ENCODE peak calls at places on chromosomes 3 and 15, in nine cellular contexts. One of them, this sample, is unnamed.

GRCh38 chr3:132222868-132223538 is 94.2 kb upstream of the ACP3 start:
- DNase-seq in cardiac fibroblast: no peak
- DNase-seq in fibroblast of pulmonary artery: no peak
- DNase-seq in AG09309: no peak
- DNase-seq in heart right ventricle: no peak
- DNase-seq in transverse colon: no peak
- DNase-seq in lower leg skin: no peak
- DNase-seq in CD4-positive, alpha-beta memory T cell: no peak
- DNase-seq in body of pancreas: peak; percentile 29
- DNase-seq in this sample: no peak

GRCh38 chr3:170344971-170345370 is 12.5 kb upstream of the SKIL start:
- DNase-seq in cardiac fibroblast: peak; percentile 40
- DNase-seq in lower leg skin: no peak
- DNase-seq in AG09309: no peak
- DNase-seq in CD4-positive, alpha-beta memory T cell: no peak
- DNase-seq in body of pancreas: no peak
- DNase-seq in heart right ventricle: no peak
- DNase-seq in fibroblast of pulmonary artery: no peak
- DNase-seq in transverse colon: no peak
- DNase-seq in this sample: no peak

GRCh38 chr15:79282371-79283251 is at the start of gene ANKRD34C:
- DNase-seq in heart right ventricle: no peak
- DNase-seq in lower leg skin: no peak
- DNase-seq in fibroblast of pulmonary artery: no peak
- DNase-seq in CD4-positive, alpha-beta memory T cell: no peak
- DNase-seq in body of pancreas: peak; percentile 22
- DNase-seq in transverse colon: no peak
- DNase-seq in AG09309: no peak
- DNase-seq in cardiac fibroblast: no peak
- DNase-seq in this sample: no peak

GRCh38 chr3:15636028-15636709 is 34.6 kb downstream of the BTD start:
- DNase-seq in heart right ventricle: peak; percentile 34
- DNase-seq in lower leg skin: no peak
- DNase-seq in CD4-positive, alpha-beta memory T cell: no peak
- DNase-seq in fibroblast of pulmonary artery: peak; percentile 89
- DNase-seq in cardiac fibroblast: peak; percentile 97
- DNase-seq in AG09309: peak; percentile 87
- DNase-seq in body of pancreas: no peak
- DNase-seq in transverse colon: no peak
- DNase-seq in this sample: no peak

GRCh38 chr3:193780810-193781472 is 187.9 kb downstream of the OPA1 start:
- DNase-seq in heart right ventricle: peak; percentile 72
- DNase-seq in cardiac fibroblast: peak; percentile 65
- DNase-seq in fibroblast of pulmonary artery: peak; percentile 84
- DNase-seq in CD4-positive, alpha-beta memory T cell: no peak
- DNase-seq in AG09309: peak; percentile 23
- DNase-seq in lower leg skin: peak; percentile 91
- DNase-seq in body of pancreas: peak; percentile 77
- DNase-seq in transverse colon: peak; percentile 74
- DNase-seq in this sample: no peak

GRCh38 chr15:80403712-80404056 is 498 bp upstream of the ARNT2 start:
- DNase-seq in AG09309: no peak
- DNase-seq in lower leg skin: no peak
- DNase-seq in CD4-positive, alpha-beta memory T cell: no peak
- DNase-seq in transverse colon: no peak
- DNase-seq in cardiac fibroblast: no peak
- DNase-seq in fibroblast of pulmonary artery: no peak
- DNase-seq in heart right ventricle: no peak
- DNase-seq in body of pancreas: peak; percentile 37
- DNase-seq in this sample: no peak

GRCh38 chr15:31586841-31587240 is 260.2 kb downstream of the KLF13 start:
- DNase-seq in lower leg skin: no peak
- DNase-seq in CD4-positive, alpha-beta memory T cell: no peak
- DNase-seq in transverse colon: no peak
- DNase-seq in fibroblast of pulmonary artery: no peak
- DNase-seq in heart right ventricle: no peak
- DNase-seq in body of pancreas: no peak
- DNase-seq in AG09309: no peak
- DNase-seq in cardiac fibroblast: no peak
- DNase-seq in this sample: no peak

GRCh38 chr3:32662638-32663037 is 22.4 kb upstream of the CNOT10 start:
- DNase-seq in AG09309: no peak
- DNase-seq in fibroblast of pulmonary artery: no peak
- DNase-seq in lower leg skin: no peak
- DNase-seq in cardiac fibroblast: no peak
- DNase-seq in body of pancreas: no peak
- DNase-seq in heart right ventricle: no peak
- DNase-seq in transverse colon: no peak
- DNase-seq in CD4-positive, alpha-beta memory T cell: no peak
- DNase-seq in this sample: no peak

GRCh38 chr15:95368211-95368610 is 962.3 kb upstream of the NR2F2 start:
- DNase-seq in lower leg skin: no peak
- DNase-seq in AG09309: no peak
- DNase-seq in body of pancreas: no peak
- DNase-seq in transverse colon: no peak
- DNase-seq in fibroblast of pulmonary artery: peak; percentile 40
- DNase-seq in cardiac fibroblast: peak; percentile 45
- DNase-seq in CD4-positive, alpha-beta memory T cell: no peak
- DNase-seq in heart right ventricle: peak; percentile 11
- DNase-seq in this sample: no peak

GRCh38 chr15:95363636-95364035 is 966.9 kb upstream of the NR2F2 start:
- DNase-seq in AG09309: no peak
- DNase-seq in lower leg skin: no peak
- DNase-seq in fibroblast of pulmonary artery: no peak
- DNase-seq in cardiac fibroblast: no peak
- DNase-seq in transverse colon: no peak
- DNase-seq in CD4-positive, alpha-beta memory T cell: no peak
- DNase-seq in heart right ventricle: no peak
- DNase-seq in body of pancreas: no peak
- DNase-seq in this sample: no peak

GRCh38 chr15:95365615-95366107 is 964.8 kb upstream of the NR2F2 start:
- DNase-seq in body of pancreas: no peak
- DNase-seq in AG09309: no peak
- DNase-seq in lower leg skin: no peak
- DNase-seq in transverse colon: no peak
- DNase-seq in cardiac fibroblast: peak; percentile 89
- DNase-seq in fibroblast of pulmonary artery: peak; percentile 97
- DNase-seq in CD4-positive, alpha-beta memory T cell: no peak
- DNase-seq in heart right ventricle: peak; percentile 65
- DNase-seq in this sample: no peak

GRCh38 chr15:95371664-95372063 is 958.8 kb upstream of the NR2F2 start:
- DNase-seq in AG09309: no peak
- DNase-seq in body of pancreas: no peak
- DNase-seq in lower leg skin: no peak
- DNase-seq in fibroblast of pulmonary artery: no peak
- DNase-seq in transverse colon: no peak
- DNase-seq in cardiac fibroblast: peak; percentile 63
- DNase-seq in CD4-positive, alpha-beta memory T cell: no peak
- DNase-seq in heart right ventricle: no peak
- DNase-seq in this sample: no peak

DNA sequence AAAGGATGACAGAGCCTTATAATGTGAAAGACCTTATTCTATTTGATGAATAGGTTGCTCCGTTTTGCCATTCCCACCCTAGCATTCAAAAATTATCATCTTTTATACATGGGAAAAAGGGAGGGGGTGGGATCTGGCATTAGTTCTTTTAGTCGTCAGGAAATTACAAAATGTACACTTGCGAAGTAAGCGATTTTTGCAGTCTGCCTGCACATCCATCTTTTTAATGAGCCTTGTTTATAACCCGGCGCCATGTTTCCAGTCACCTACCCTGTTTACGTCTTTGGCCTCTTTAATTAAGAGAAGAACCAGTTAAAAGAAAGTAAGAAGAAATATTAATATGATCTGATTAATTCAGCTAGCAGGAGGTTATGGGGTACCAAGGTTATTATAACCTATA is 961.3 kb upstream of the NR2F2 start:
- DNase-seq in transverse colon: no peak
- DNase-seq in body of pancreas: no peak
- DNase-seq in heart right ventricle: no peak
- DNase-seq in lower leg skin: no peak
- DNase-seq in fibroblast of pulmonary artery: no peak
- DNase-seq in cardiac fibroblast: no peak
- DNase-seq in CD4-positive, alpha-beta memory T cell: no peak
- DNase-seq in AG09309: no peak
- DNase-seq in this sample: no peak
- H3K4me3 ChIP-seq in transverse colon: no peak overlapping the region
- H3K4me3 ChIP-seq in body of pancreas: no peak overlapping the region
- H3K4me3 ChIP-seq in heart right ventricle: no peak overlapping the region
- H3K4me3 ChIP-seq in lower leg skin: no peak overlapping the region
- H3K4me3 ChIP-seq in fibroblast of pulmonary artery: no peak overlapping the region
- H3K4me3 ChIP-seq in cardiac fibroblast: no peak overlapping the region
- H3K4me3 ChIP-seq in CD4-positive, alpha-beta memory T cell: no peak overlapping the region
- H3K4me3 ChIP-seq in AG09309: no peak overlapping the region
- H3K4me3 ChIP-seq in this sample: no peak overlapping the region

DNA sequence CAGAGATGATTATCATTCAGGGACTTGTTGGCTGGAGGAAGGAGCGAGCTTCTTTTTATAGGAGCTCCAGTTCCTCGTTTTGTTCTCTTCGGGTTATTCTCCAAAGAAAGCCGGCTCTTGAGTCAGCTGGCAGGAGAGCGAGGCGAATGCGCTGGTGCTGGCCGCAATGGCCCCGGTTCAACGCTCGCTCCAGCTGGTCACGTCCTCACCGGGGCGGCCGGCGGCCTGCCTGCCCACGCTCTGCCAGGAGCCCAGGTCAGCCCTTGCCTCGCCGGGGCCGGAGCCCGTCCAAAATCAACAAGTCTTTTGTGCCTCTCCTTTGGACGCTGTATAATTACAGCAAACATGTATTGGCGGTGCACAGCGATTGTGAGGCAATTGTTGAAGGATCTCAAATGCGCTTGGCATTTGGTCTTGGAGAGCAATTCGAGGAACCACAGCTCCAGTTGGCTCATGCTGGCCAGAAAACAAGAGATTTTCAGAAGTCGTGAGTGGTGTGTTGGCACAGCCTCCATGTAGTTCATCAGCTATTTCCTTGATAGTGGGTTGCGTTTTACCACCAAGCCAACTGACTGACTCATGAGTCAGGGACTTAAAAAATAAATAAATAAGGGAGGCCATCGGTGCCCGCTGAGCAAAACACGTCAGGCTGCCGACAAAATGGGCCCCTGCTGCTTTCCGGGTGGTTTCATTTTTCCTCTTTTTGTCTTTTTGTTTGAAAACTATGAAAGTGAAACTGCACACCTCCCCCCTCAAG is 288.5 kb downstream of the UACA start:
- DNase-seq in heart right ventricle: peak; percentile 24
- DNase-seq in CD4-positive, alpha-beta memory T cell: peak; percentile 22
- DNase-seq in body of pancreas: no peak
- DNase-seq in transverse colon: no peak
- DNase-seq in AG09309: peak; percentile 99
- DNase-seq in cardiac fibroblast: peak; percentile 91
- DNase-seq in fibroblast of pulmonary artery: peak; percentile 92
- DNase-seq in lower leg skin: peak; percentile 90
- DNase-seq in this sample: no peak
- H3K4me3 ChIP-seq in heart right ventricle: peak overlapping the region; percentile 9
- H3K4me3 ChIP-seq in CD4-positive, alpha-beta memory T cell: peak overlapping the region; percentile 29
- H3K4me3 ChIP-seq in body of pancreas: no peak overlapping the region
- H3K4me3 ChIP-seq in transverse colon: no peak overlapping the region
- H3K4me3 ChIP-seq in AG09309: peak overlapping the region; percentile 19
- H3K4me3 ChIP-seq in cardiac fibroblast: peak overlapping the region; percentile 8
- H3K4me3 ChIP-seq in fibroblast of pulmonary artery: no peak overlapping the region
- H3K4me3 ChIP-seq in lower leg skin: no peak overlapping the region
- H3K4me3 ChIP-seq in this sample: no peak overlapping the region

DNA sequence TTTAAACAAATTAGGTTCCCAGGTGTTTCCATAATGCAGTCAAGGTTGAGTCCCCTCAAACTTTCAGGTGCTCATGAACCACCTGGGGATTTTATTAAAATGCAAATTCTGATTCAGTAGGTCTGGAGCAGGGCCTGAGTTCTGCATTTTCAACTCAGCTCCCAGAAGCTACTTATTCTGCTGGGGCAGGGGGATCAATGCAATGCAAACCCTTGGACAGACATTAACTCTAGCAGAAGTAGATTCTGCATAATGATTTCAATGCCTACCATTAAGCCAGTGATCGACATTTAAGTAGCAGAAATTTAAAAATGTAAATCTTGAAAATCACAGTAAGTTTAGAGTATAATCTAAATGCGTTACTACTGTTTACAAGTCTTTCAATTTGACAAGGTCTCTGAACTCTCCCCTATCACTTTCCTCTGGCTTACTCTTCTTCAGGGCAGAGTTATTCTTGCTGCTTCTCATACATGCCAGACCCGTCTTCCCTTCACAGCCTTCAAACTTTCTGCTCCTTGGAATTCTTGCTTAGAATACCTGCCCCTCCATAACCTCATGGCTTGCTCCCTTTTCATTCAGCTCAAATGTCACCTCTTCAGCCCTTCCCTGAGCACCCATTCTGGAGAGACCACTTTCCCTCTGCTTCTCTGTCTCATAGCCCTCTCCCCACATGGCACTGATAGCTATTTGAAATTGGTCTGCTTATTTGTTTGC is 19.3 kb upstream of the DPPA4 start:
- DNase-seq in cardiac fibroblast: no peak
- DNase-seq in lower leg skin: no peak
- DNase-seq in transverse colon: no peak
- DNase-seq in fibroblast of pulmonary artery: no peak
- DNase-seq in CD4-positive, alpha-beta memory T cell: no peak
- DNase-seq in heart right ventricle: no peak
- DNase-seq in body of pancreas: no peak
- DNase-seq in AG09309: no peak
- DNase-seq in this sample: no peak
- H3K4me3 ChIP-seq in cardiac fibroblast: no peak overlapping the region
- H3K4me3 ChIP-seq in lower leg skin: no peak overlapping the region
- H3K4me3 ChIP-seq in transverse colon: no peak overlapping the region
- H3K4me3 ChIP-seq in fibroblast of pulmonary artery: no peak overlapping the region
- H3K4me3 ChIP-seq in CD4-positive, alpha-beta memory T cell: no peak overlapping the region
- H3K4me3 ChIP-seq in heart right ventricle: no peak overlapping the region
- H3K4me3 ChIP-seq in body of pancreas: no peak overlapping the region
- H3K4me3 ChIP-seq in AG09309: no peak overlapping the region
- H3K4me3 ChIP-seq in this sample: no peak overlapping the region

DNA sequence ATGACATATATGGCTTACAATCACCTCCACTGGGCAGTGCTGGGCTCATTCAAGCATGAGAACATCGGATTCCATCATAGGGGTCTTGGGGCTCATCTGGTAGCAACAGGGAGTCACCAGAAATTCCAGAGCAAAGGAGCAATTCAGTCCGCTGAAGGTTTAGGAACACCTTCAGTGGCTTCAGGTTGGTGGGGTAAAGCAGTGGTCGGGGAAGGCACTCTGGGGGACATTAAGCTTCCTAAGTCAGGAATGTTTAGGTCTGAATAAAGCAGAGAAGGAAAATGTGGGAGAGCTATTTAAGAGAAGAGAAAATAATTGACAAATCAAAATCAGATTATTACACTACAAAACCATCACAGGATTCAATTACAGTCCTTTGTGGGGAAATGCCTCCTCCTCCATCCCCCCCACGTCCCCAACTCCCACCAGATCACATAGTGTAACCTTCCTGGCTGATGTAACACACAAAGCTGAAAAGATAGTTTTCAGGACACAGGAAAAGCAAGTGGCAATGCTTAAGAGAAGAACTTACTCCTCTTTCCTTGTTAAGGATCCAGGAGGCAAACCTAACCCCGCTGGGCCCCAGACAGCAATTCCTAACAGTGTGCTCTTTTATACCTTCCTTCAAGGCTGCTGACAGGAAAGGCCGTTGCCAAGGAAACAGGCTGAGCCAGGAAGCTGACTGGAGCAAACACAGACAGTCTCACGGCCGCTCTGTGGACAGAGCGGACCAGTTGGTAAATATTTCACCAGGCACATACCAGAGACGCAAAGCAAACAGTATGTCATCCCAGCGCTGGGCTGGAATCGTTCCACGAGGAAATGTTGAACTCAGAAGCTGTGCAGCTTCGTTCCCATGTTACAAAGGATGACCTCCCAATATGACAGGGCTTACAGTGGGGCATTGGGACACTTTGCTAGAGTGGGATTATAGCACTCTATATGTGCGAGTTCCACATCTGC is 57.5 kb upstream of the LMCD1 start:
- DNase-seq in CD4-positive, alpha-beta memory T cell: no peak
- DNase-seq in lower leg skin: peak; percentile 94
- DNase-seq in fibroblast of pulmonary artery: peak; percentile 100
- DNase-seq in body of pancreas: peak; percentile 97
- DNase-seq in cardiac fibroblast: peak; percentile 100
- DNase-seq in AG09309: peak; percentile 98
- DNase-seq in heart right ventricle: peak; percentile 89
- DNase-seq in transverse colon: peak; percentile 88
- DNase-seq in this sample: no peak
- H3K4me3 ChIP-seq in CD4-positive, alpha-beta memory T cell: no peak overlapping the region
- H3K4me3 ChIP-seq in lower leg skin: no peak overlapping the region
- H3K4me3 ChIP-seq in fibroblast of pulmonary artery: peak overlapping the region; percentile 18
- H3K4me3 ChIP-seq in body of pancreas: no peak overlapping the region
- H3K4me3 ChIP-seq in cardiac fibroblast: peak overlapping the region; percentile 8
- H3K4me3 ChIP-seq in AG09309: no peak overlapping the region
- H3K4me3 ChIP-seq in heart right ventricle: no peak overlapping the region
- H3K4me3 ChIP-seq in transverse colon: no peak overlapping the region
- H3K4me3 ChIP-seq in this sample: no peak overlapping the region

This sample was measured in Jurkat, Clone E6-1.